ENCODE peak calls at places on chromosomes 16 and 17, in five cellular contexts. M is GDM1, O is ecto neural progenitor cell, C is colonic mucosa, E is Calu3. N is an unnamed sample.

GRCh38 chr17:18156171-18156975 is 27.3 kb upstream of the ALKBH5 start:
- DNase-seq in O (no peak), M (no peak), E (peak), C (no peak), N (no peak)

GRCh38 chr16:9151597-9151996 is 60.2 kb downstream of the HAPSTR1 start:
- DNase-seq in M (no peak), O (no peak), E (no peak), C (no peak), N (no peak)

GRCh38 chr17:7408341-7408740 is 696 bp downstream of the NLGN2 start:
- DNase-seq in E (no peak), C (no peak), O (no peak), M (no peak), N (no peak)

GRCh38 chr17:29571883-29572681 is 3.6 kb downstream of the TP53I13 start:
- DNase-seq in M (no peak), E (no peak), C (peak), O (peak), N (no peak)

GRCh38 chr17:77096570-77097214 is 44.1 kb upstream of the SEC14L1 start:
- DNase-seq in O (no peak), E (no peak), M (no peak), C (no peak), N (no peak)

GRCh38 chr16:47036201-47036600 is 62.7 kb upstream of the DNAJA2 start:
- DNase-seq in O (no peak), C (no peak), E (no peak), M (no peak), N (no peak)

GRCh38 chr17:77300016-77300686 is 159.4 kb downstream of the SEC14L1 start:
- DNase-seq in O (no peak), M (no peak), C (peak), E (no peak), N (no peak)

GRCh38 chr17:55290721-55291507 is 26.2 kb downstream of the HLF start:
- DNase-seq in E (no peak), C (no peak), M (no peak), O (no peak), N (no peak)

GRCh38 chr17:36907407-36907806 is 29.9 kb upstream of the LHX1 start:
- DNase-seq in C (no peak), M (no peak), E (no peak), O (no peak), N (no peak)

GRCh38 chr17:78538033-78538776 is 39.0 kb downstream of the DNAH17 start:
- DNase-seq in C (no peak), O (no peak), M (no peak), E (peak), N (no peak)

GRCh38 chr16:72234372-72234771 is 62.4 kb upstream of the PMFBP1 start:
- DNase-seq in M (no peak), C (no peak), E (no peak), O (no peak), N (no peak)

GRCh38 chr17:6558276-6558675 is 1.9 kb upstream of the PITPNM3 start:
- DNase-seq in M (no peak), O (no peak), E (no peak), C (no peak), N (no peak)

GRCh38 chr17:7988750-7989178 is 13.7 kb upstream of the GUCY2D start:
- DNase-seq in C (peak), M (peak), O (no peak), E (peak), N (peak)

GRCh38 chr17:42456223-42457106 is 2.2 kb upstream of the ATP6V0A1 start:
- DNase-seq in O (no peak), C (no peak), E (peak), M (peak), N (peak)

GRCh38 chr16:89406277-89406888 is 84.0 kb downstream of the ANKRD11 start:
- DNase-seq in C (no peak), O (no peak), E (no peak), M (no peak), N (no peak)

GRCh38 chr17:16463341-16464000 is 28.5 kb downstream of the LRRC75A start:
- DNase-seq in M (no peak), C (peak), E (peak), O (no peak), N (no peak)

GRCh38 chr17:14693382-14693781 is 392.5 kb downstream of the HS3ST3B1 start:
- DNase-seq in E (no peak), M (peak), C (no peak), O (no peak), N (peak)

GRCh38 chr17:1644493-1645206 is 882 bp downstream of the SCARF1 start:
- DNase-seq in O (peak), M (no peak), E (no peak), C (no peak), N (no peak)

GRCh38 chr16:68362952-68363846 is 52.4 kb downstream of the PRMT7 start:
- DNase-seq in E (no peak), M (no peak), O (no peak), C (no peak), N (no peak)

GRCh38 chr16:2043296-2043979 is 4.2 kb downstream of the NTHL1 start:
- DNase-seq in M (no peak), O (no peak), E (no peak), C (peak), N (no peak)